ENCODE peak calls at places on chromosomes 5 and 9, in four cellular contexts. H, B, C and Q are unnamed samples.

GRCh38 chr9:108724669-108725068 is 131.1 kb downstream of the ACTL7B start:
- DNase-seq in H (no peak), B (no peak), C (no peak), Q (no peak)

GRCh38 chr5:143186623-143187022 is 216.9 kb downstream of the NR3C1 start:
- DNase-seq in H (no peak), B (no peak), C (no peak), Q (no peak)

GRCh38 chr5:61159841-61160240 is 2.4 kb downstream of the SMIM15 start:
- DNase-seq in H (no peak), B (no peak), C (no peak), Q (no peak)

GRCh38 chr5:38666668-38667498 is 110.4 kb upstream of the LIFR start:
- DNase-seq in H (no peak), B (peak), C (peak), Q (no peak)

GRCh38 chr9:96620155-96620514 is 492 bp upstream of the CDC14B start:
- DNase-seq in H (no peak), B (no peak), C (no peak), Q (no peak)

GRCh38 chr9:16150938-16151650 is 598.3 kb downstream of the CCDC171 start:
- DNase-seq in H (no peak), B (no peak), C (no peak), Q (no peak)

GRCh38 chr5:127785098-127785927 is 82.1 kb downstream of the CCDC192 start:
- DNase-seq in H (no peak), B (no peak), C (no peak), Q (no peak)

GRCh38 chr5:135392256-135392655 is 6.8 kb downstream of the MACROH2A1 start:
- DNase-seq in H (no peak), B (no peak), C (no peak), Q (no peak)

GRCh38 chr5:109318455-109319108 is 91.2 kb downstream of the PJA2 start:
- DNase-seq in H (no peak), B (no peak), C (no peak), Q (no peak)

GRCh38 chr9:85884236-85884635 is 56.7 kb upstream of the NAA35 start:
- DNase-seq in H (no peak), B (no peak), C (no peak), Q (no peak)

GRCh38 chr9:71758277-71758676 is 10.0 kb downstream of the CEMIP2 start:
- DNase-seq in H (no peak), B (no peak), C (no peak), Q (no peak)

GRCh38 chr9:13615660-13616615 is 336.4 kb upstream of the MPDZ start:
- DNase-seq in H (no peak), B (no peak), C (no peak), Q (no peak)

GRCh38 chr5:78552729-78553341 is 95.7 kb downstream of the LHFPL2 start:
- DNase-seq in H (no peak), B (no peak), C (no peak), Q (no peak)

GRCh38 chr5:13143630-13144029 is 800.9 kb downstream of the DNAH5 start:
- DNase-seq in H (no peak), B (no peak), C (no peak), Q (no peak)

GRCh38 chr9:117737721-117738226 is 33.6 kb downstream of the TLR4 start:
- DNase-seq in H (no peak), B (no peak), C (no peak), Q (no peak)

GRCh38 chr5:127723571-127723970 is 20.4 kb downstream of the CCDC192 start:
- DNase-seq in H (no peak), B (no peak), C (no peak), Q (no peak)

GRCh38 chr9:14316574-14317304 is 2.8 kb upstream of the NFIB start:
- DNase-seq in H (no peak), B (no peak), C (no peak), Q (no peak)

GRCh38 chr9:33924978-33925797 is 108.2 kb downstream of the UBE2R2 start:
- DNase-seq in H (peak), B (peak), C (peak), Q (no peak)

GRCh38 chr5:134247825-134248224 is 22.0 kb upstream of the PPP2CA start:
- DNase-seq in H (no peak), B (no peak), C (no peak), Q (no peak)

GRCh38 chr9:133779516-133780403 is 41.6 kb upstream of the SARDH start:
- DNase-seq in H (no peak), B (no peak), C (no peak), Q (no peak)

GRCh38 chr9:80619356-80619755 is 1047.6 kb downstream of the TLE4 start:
- DNase-seq in H (no peak), B (no peak), C (no peak), Q (no peak)

GRCh38 chr9:128635266-128636023 is 21.2 kb downstream of the DYNC2I2 start:
- DNase-seq in H (peak), B (peak), C (peak), Q (peak)

GRCh38 chr5:158461240-158461854 is 602.4 kb upstream of the CLINT1 start:
- DNase-seq in H (no peak), B (no peak), C (no peak), Q (no peak)

GRCh38 chr9:95261890-95262289 is 55.6 kb downstream of the FANCC start:
- DNase-seq in H (no peak), B (no peak), C (no peak), Q (no peak)

GRCh38 chr5:124093658-124094057 is 581.7 kb downstream of the CSNK1G3 start:
- DNase-seq in H (no peak), B (no peak), C (no peak), Q (no peak)

GRCh38 chr9:98597372-98597771 is 111.4 kb downstream of the GABBR2 start:
- DNase-seq in H (no peak), B (no peak), C (no peak), Q (no peak)

GRCh38 chr9:16171851-16172250 is 619.0 kb downstream of the CCDC171 start:
- DNase-seq in H (no peak), B (no peak), C (no peak), Q (no peak)

GRCh38 chr5:141951341-141951781 is 6.6 kb downstream of the PCDH12 start:
- DNase-seq in H (no peak), B (peak), C (no peak), Q (no peak)

DNA sequence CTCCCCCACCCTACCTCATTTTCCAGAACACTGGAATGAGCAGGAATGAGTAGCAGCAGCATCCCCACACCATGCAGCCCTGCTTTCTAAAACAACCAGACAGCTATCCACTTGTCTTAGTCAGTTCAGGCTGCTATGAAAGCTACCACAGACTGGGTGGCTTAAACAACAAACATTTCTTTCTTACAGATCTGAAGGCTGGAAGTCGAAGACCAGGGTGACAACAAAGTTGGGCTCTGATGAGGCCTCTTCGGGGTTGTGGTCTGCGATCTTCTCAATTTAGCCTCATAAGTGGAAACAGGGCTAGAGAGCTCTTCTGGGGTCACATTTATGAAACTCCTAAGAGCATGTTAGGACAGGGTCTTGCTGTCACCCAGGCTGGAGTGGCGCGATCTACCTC is 38.9 kb downstream of the LPAR1 start:
- DNase-seq in H (no peak), B (no peak), C (no peak), Q (no peak)
- H3K27ac ChIP-seq in H (peak), B (no peak), C (no peak), Q (no peak)

GRCh38 chr5:83633285-83633684 is 87.4 kb downstream of the HAPLN1 start:
- DNase-seq in H (no peak), B (no peak), C (no peak), Q (no peak)
- TF ChIP-seq EP300 in H (no peak), B (no peak), C (no peak), Q (no peak)

GRCh38 chr5:179553875-179554274 is 3.5 kb downstream of the RUFY1 start:
- DNase-seq in H (no peak), B (no peak), C (no peak), Q (no peak)

GRCh38 chr5:179558912-179559279 is 8.5 kb downstream of the RUFY1 start:
- DNase-seq in H (peak), B (peak), C (peak), Q (peak)

GRCh38 chr5:179554981-179555380 is 4.6 kb downstream of the RUFY1 start:
- DNase-seq in H (no peak), B (no peak), C (no peak), Q (no peak)

DNA sequence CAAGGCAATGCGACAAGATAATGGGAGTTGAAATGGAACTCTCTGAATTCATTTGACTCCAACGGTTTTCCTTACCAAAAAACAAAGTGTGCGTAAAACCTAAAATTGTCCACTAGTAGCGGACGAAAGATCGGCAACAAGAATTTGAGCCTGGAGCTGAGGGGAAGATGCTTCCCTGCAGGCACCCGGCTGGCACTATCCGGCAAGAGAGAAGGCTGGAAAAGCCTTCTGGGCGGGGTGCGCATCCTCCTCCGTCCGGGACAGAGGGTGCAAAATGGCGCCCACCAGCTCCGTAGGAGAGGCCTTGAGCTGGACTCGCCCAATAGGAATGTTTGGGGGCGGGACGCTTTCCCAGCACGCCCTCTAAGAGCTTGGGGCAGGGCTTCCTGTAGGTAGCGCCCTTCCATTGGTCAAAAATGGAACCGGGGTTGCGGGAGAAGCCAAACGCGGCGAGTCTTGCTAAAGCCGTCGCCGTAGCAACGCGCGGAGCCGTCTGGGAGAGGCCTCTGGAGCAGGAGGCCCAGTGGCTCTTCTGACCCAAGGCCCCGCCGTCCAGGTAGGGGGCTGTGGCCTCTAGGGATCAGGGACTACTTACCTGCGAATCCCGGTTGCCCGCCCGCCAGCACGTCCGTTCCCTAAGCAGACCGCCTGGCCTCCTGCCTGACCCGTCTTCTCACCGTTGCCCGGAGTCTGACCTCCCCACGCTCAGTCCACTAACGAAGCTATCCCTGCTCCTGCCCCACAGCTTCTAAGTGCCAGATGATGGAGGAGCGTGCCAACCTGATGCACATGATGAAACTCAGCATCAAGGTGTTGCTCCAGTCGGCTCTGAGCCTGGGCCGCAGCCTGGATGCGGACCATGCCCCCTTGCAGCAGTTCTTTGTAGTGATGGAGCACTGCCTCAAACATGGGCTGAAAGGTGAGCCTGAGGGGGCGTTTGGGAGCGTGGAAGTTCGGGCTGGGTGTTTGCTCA is 9.2 kb downstream of the RUFY1 start:
- DNase-seq in H (peak), B (peak), C (peak), Q (peak)
- H3K4me3 ChIP-seq in H (peak), B (peak), C (peak), Q (peak)

DNA sequence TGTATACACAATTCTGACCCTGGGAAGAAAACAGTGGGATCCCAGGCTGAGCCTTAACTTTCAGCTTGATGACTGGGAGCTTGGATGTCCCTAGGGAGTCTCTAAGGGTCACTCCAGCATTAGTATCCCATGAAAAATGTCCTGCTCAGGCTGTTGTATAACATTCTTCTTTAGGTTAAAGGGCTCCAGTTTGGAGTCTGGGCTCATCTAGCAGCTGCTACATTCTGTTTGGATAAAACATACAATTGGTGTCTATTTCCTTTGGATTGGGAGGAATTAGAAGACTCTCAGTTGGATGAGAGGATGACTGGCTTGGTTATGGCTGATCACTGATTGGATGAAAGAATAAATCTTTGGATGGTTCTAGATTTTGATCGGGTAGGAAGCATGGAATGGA is 7.3 kb upstream of the MYOZ3 start:
- DNase-seq in H (no peak), B (no peak), C (no peak), Q (no peak)
- H3K27ac ChIP-seq in H (peak), B (no peak), C (peak), Q (peak)